ENCODE peak calls at places on chromosomes 3 and 15, in eight cellular contexts. I is WERI-Rb-1; F is CD8-positive, alpha-beta T cell; E is thoracic aorta; D is neural progenitor cell; V is ovary; U is stomach; J is aorta. P is an unnamed sample. For H3K9me3, the result is how much of the 10 kb centered on the place peaks cover.

GRCh38 chr15:70799667-70800450 is 36.5 kb upstream of the UACA start:
- DNase-seq in J (no peak), D (no peak), E (no peak), F (no peak), U (peak), I (no peak), V (peak), P (no peak)

GRCh38 chr3:37987751-37988179 is 2.8 kb upstream of the VILL start:
- DNase-seq in D (no peak), F (no peak), I (no peak), J (peak), U (peak), V (no peak), E (peak), P (peak)

GRCh38 chr3:193945126-193945525 is 190.8 kb upstream of the HES1 start:
- DNase-seq in U (no peak), E (no peak), V (no peak), I (no peak), F (no peak), J (no peak), D (no peak), P (no peak)

GRCh38 chr3:28860307-28860706 is 420.6 kb upstream of the RBMS3 start:
- DNase-seq in E (no peak), V (no peak), D (no peak), F (no peak), J (no peak), I (no peak), U (no peak), P (no peak)

GRCh38 chr3:154758109-154758868 is 321.8 kb upstream of the MME start:
- DNase-seq in V (no peak), J (no peak), E (no peak), F (no peak), D (no peak), I (no peak), U (no peak), P (no peak)

GRCh38 chr15:77838061-77838460 is 205.3 kb upstream of the LINGO1 start:
- DNase-seq in E (no peak), U (no peak), J (peak), I (no peak), D (no peak), F (no peak), V (no peak), P (no peak)

GRCh38 chr3:136838641-136839555 is 20.0 kb downstream of the SLC35G2 start:
- DNase-seq in E (no peak), J (no peak), I (no peak), V (no peak), D (no peak), F (no peak), U (no peak), P (no peak)

GRCh38 chr3:139477710-139478640 is 1.7 kb upstream of the RBP2 start:
- DNase-seq in E (no peak), D (no peak), V (no peak), U (no peak), I (no peak), J (no peak), F (no peak), P (peak)

GRCh38 chr3:99783009-99783573 is 34.6 kb upstream of the CMSS1 start:
- DNase-seq in D (no peak), E (no peak), F (no peak), V (no peak), U (no peak), I (no peak), J (no peak), P (no peak)

GRCh38 chr3:147422934-147423599 is 13.9 kb downstream of the ZIC1 start:
- DNase-seq in F (no peak), I (peak), V (no peak), E (no peak), J (no peak), U (no peak), D (peak), P (no peak)

GRCh38 chr3:170033489-170033888 is 4.3 kb upstream of the GPR160 start:
- DNase-seq in U (no peak), F (peak), E (no peak), D (no peak), V (no peak), I (no peak), J (no peak), P (no peak)

GRCh38 chr15:25055356-25056068 is 100.7 kb downstream of the SNRPN start:
- DNase-seq in F (no peak), U (peak), E (no peak), I (no peak), V (no peak), J (peak), D (no peak), P (no peak)
- H3K9me3 ChIP-seq in F (half or more), U (half or more), E (half or more), I (half or more), V (half or more), J (half or more), D (under half), P (half or more)

GRCh38 chr3:122572940-122573412 is 4.5 kb upstream of the PARP15 start:
- DNase-seq in V (no peak), J (no peak), F (peak), D (peak), U (peak), E (no peak), I (no peak), P (peak)
- H3K27ac ChIP-seq in V (no peak), J (no peak), F (no peak), D (no peak), U (peak), E (no peak), I (no peak), P (no peak)

GRCh38 chr3:129005526-129006303 is 4.6 kb downstream of the EFCC1 start:
- DNase-seq in J (no peak), I (no peak), E (no peak), D (no peak), F (no peak), U (peak), V (peak), P (no peak)

GRCh38 chr3:129004639-129005295 is 3.7 kb downstream of the EFCC1 start:
- DNase-seq in F (no peak), D (no peak), J (no peak), U (no peak), V (no peak), E (no peak), I (no peak), P (no peak)

GRCh38 chr3:129002573-129003569 is 1.8 kb downstream of the EFCC1 start:
- DNase-seq in I (no peak), U (no peak), V (no peak), F (no peak), J (no peak), D (no peak), E (no peak), P (no peak)

GRCh38 chr3:129001817-129002572 is 891 bp downstream of the EFCC1 start:
- DNase-seq in V (no peak), E (no peak), D (peak), I (no peak), F (no peak), J (no peak), U (no peak), P (no peak)

DNA sequence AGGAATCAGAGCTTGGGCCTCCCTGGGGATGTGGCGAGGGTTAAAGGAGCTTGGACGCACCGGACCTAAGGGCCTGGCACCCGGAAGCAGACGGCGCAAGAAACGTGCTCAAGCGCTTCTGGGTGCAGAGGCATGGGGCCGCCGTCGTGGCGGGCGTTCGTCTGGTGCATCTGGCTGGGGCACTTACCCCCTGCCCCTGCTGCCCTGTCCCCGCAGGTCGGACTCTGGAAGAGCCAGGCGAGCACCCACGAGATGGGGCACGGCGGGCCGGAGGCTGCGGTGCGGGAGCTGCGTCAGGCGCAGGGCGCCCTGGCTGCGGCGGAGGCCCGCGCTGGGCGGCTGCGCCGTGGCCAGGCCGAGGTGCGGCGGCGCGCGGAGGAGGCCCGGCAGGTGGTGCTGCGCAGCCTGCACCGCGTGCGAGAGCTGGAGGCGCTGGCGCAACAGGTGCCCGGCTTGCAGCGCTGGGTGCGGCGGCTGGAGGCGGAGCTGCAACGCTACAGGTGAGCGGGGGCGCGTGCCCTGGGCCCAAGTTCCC is 2.5 kb downstream of the EFCC1 start:
- DNase-seq in U (peak), I (peak), V (peak), E (no peak), J (no peak), D (peak), F (peak), P (peak)
- H3K4me3 ChIP-seq in U (peak), I (peak), V (no peak), E (peak), J (no peak), D (no peak), F (peak), P (peak)

GRCh38 chr3:7929319-7929889 is 572.2 kb upstream of the LMCD1 start:
- DNase-seq in J (no peak), V (no peak), I (no peak), D (no peak), F (no peak), E (no peak), U (no peak), P (no peak)

GRCh38 chr3:7927864-7928263 is 573.8 kb upstream of the LMCD1 start:
- DNase-seq in V (no peak), F (no peak), J (no peak), U (no peak), I (no peak), E (no peak), D (no peak), P (no peak)

GRCh38 chr3:7927015-7927414 is 574.6 kb upstream of the LMCD1 start:
- DNase-seq in J (no peak), V (no peak), E (no peak), U (no peak), D (no peak), I (no peak), F (no peak), P (no peak)

DNA sequence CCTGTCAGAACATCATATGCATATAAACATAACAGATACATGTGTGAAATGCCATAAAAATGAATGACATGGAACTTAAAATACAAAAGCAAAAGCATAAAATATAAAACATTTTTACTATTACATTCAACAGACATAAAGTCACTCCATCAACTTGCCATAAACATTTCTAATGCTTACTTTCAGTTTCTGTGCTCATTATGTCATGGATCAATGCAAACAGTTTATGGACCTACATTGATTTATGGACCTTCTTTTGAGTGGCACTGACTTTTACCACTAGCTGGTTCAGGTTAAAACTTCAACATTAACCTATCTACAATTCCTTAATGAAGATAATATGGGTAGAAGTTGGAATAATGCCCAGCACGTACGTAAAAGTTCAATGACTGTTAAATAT is 577.4 kb upstream of the LMCD1 start:
- DNase-seq in J (no peak), D (no peak), V (no peak), E (no peak), I (no peak), F (no peak), U (no peak), P (no peak)
- H3K9me3 ChIP-seq in J (under half), D (under half), V (under half), E (under half), I (under half), F (under half), U (under half), P (under half)

GRCh38 chr15:99115300-99116215 is 10.7 kb downstream of the SYNM start:
- DNase-seq in F (no peak), E (no peak), U (no peak), V (no peak), J (no peak), D (no peak), I (no peak), P (no peak)
- H3K27ac ChIP-seq in F (no peak), E (peak), U (no peak), V (no peak), J (peak), D (no peak), I (no peak), P (no peak)

P was measured in Peyer's patch.